ENCODE peak calls at places on chromosome 9, in five cellular contexts. P is central memory CD4-positive, alpha-beta T cell; H is hippocampal formation; L is GM13977; A is GM19239. F is an unnamed sample.

GRCh38 chr9:2053883-2054845 is 39.0 kb downstream of the SMARCA2 start:
- DNase-seq in P (peak; percentile 85), A (peak; percentile 34), L (peak; percentile 54), H (peak; percentile 65), F (no peak)

GRCh38 chr9:109507421-109507838 is 9.3 kb upstream of the PTPN3 start:
- DNase-seq in A (no peak), P (no peak), H (no peak), L (no peak), F (peak; percentile 86)

GRCh38 chr9:88092699-88093359 is 45.4 kb downstream of the SPATA31C2 start:
- DNase-seq in H (no peak), P (no peak), A (no peak), L (no peak), F (no peak)

GRCh38 chr9:111691686-111692329 is 30.4 kb downstream of the GNG10 start:
- DNase-seq in A (no peak), H (peak; percentile 47), L (no peak), P (no peak), F (peak; percentile 11)

GRCh38 chr9:82124090-82124489 is 135.5 kb downstream of the SPATA31D1 start:
- DNase-seq in P (no peak), H (no peak), A (no peak), L (no peak), F (peak; percentile 54)

GRCh38 chr9:6605202-6605601 is 40.3 kb downstream of the GLDC start:
- DNase-seq in L (peak; percentile 45), A (peak; percentile 29), P (no peak), H (no peak), F (no peak)

GRCh38 chr9:26597542-26597941 is 295.1 kb downstream of the CAAP1 start:
- DNase-seq in L (no peak), A (no peak), H (no peak), P (no peak), F (no peak)

GRCh38 chr9:115674091-115674490 is 479.5 kb upstream of the PAPPA start:
- DNase-seq in A (no peak), L (no peak), H (no peak), P (no peak), F (no peak)

GRCh38 chr9:34578241-34579096 is 11.1 kb downstream of the CNTFR start:
- DNase-seq in L (no peak), P (no peak), H (no peak), A (no peak), F (no peak)

GRCh38 chr9:131640438-131641181 is 95.3 kb downstream of the PRRT1B start:
- DNase-seq in L (no peak), P (no peak), A (no peak), H (no peak), F (no peak)

GRCh38 chr9:22211588-22212360 is 202.7 kb upstream of the CDKN2B start:
- DNase-seq in P (no peak), L (no peak), A (no peak), H (no peak), F (peak; percentile 89)

GRCh38 chr9:35603506-35603985 is 1.5 kb upstream of the TESK1 start:
- DNase-seq in H (no peak), A (no peak), L (no peak), P (no peak), F (no peak)

F was measured in amniotic stem cell.